ENCODE peak calls at places on chromosome 20, in nine cellular contexts. P is H7; Y is breast epithelium; T is CD4-positive, CD25-positive, alpha-beta regulatory T cell; H is CD8-positive, alpha-beta memory T cell; D is right cardiac atrium; L is heart left ventricle; E is kidney epithelial cell; V is BJ. F is an unnamed sample.

GRCh38 chr20:50824137-50824536 is 29.3 kb downstream of the BCAS4 start:
- DNase-seq in P (no peak), Y (peak; percentile 76), T (no peak), H (no peak), D (peak; percentile 69), L (no peak), E (no peak), V (peak; percentile 64), F (peak; percentile 92)

GRCh38 chr20:1150218-1150617 is 31.8 kb downstream of the PSMF1 start:
- DNase-seq in P (no peak), Y (no peak), T (no peak), H (no peak), D (no peak), L (no peak), E (no peak), V (no peak), F (no peak)

GRCh38 chr20:63061701-63062100 is 54.9 kb upstream of the BHLHE23 start:
- DNase-seq in P (no peak), Y (no peak), T (no peak), H (no peak), D (no peak), L (peak; percentile 28), E (no peak), V (no peak), F (no peak)

GRCh38 chr20:59413326-59413865 is 113.0 kb downstream of the EDN3 start:
- DNase-seq in P (no peak), Y (no peak), T (no peak), H (no peak), D (no peak), L (no peak), E (no peak), V (no peak), F (no peak)

GRCh38 chr20:51140671-51141070 is 117.8 kb upstream of the KCNG1 start:
- DNase-seq in P (no peak), Y (no peak), T (no peak), H (no peak), D (no peak), L (no peak), E (no peak), V (no peak), F (no peak)

GRCh38 chr20:52923123-52923543 is 49.0 kb upstream of the TSHZ2 start:
- DNase-seq in P (peak; percentile 5), Y (no peak), T (no peak), H (no peak), D (no peak), L (no peak), E (peak; percentile 99), V (peak; percentile 50), F (no peak)

GRCh38 chr20:63254536-63255384 is 497 bp upstream of the NKAIN4 start:
- DNase-seq in P (peak; percentile 94), Y (no peak), T (no peak), H (no peak), D (no peak), L (no peak), E (no peak), V (no peak), F (no peak)

GRCh38 chr20:32585011-32585518 is at the start of gene NOL4L:
- DNase-seq in P (peak; percentile 90), Y (no peak), T (peak; percentile 24), H (peak; percentile 25), D (peak; percentile 74), L (no peak), E (no peak), V (no peak), F (no peak)

GRCh38 chr20:45629496-45630100 is at the start of gene WFDC10A:
- DNase-seq in P (peak; percentile 67), Y (no peak), T (no peak), H (no peak), D (no peak), L (no peak), E (peak; percentile 16), V (no peak), F (no peak)

GRCh38 chr20:38961530-38962043 is 557 bp upstream of the DHX35 start:
- DNase-seq in P (peak; percentile 59), Y (no peak), T (no peak), H (no peak), D (no peak), L (no peak), E (no peak), V (no peak), F (no peak)

GRCh38 chr20:38965264-38965663 is 3.1 kb downstream of the DHX35 start:
- DNase-seq in P (no peak), Y (no peak), T (no peak), H (no peak), D (no peak), L (no peak), E (no peak), V (no peak), F (no peak)

GRCh38 chr20:38962044-38962897 is at the start of gene DHX35:
- DNase-seq in P (peak; percentile 100), Y (peak; percentile 96), T (peak; percentile 98), H (peak; percentile 98), D (peak; percentile 99), L (peak; percentile 99), E (peak; percentile 75), V (peak; percentile 73), F (peak; percentile 99)

GRCh38 chr20:38962898-38963484 is 847 bp downstream of the DHX35 start:
- DNase-seq in P (no peak), Y (no peak), T (no peak), H (no peak), D (no peak), L (no peak), E (no peak), V (no peak), F (no peak)

GRCh38 chr20:38963745-38964144 is 1.6 kb downstream of the DHX35 start:
- DNase-seq in P (no peak), Y (no peak), T (no peak), H (no peak), D (no peak), L (no peak), E (no peak), V (no peak), F (no peak)
- H3K4me3 ChIP-seq in P (no peak overlapping the region), Y (no peak overlapping the region), T (no peak overlapping the region), H (no peak overlapping the region), D (no peak overlapping the region), L (no peak overlapping the region), E (no peak overlapping the region), V (no peak overlapping the region), F (no peak overlapping the region)

GRCh38 chr20:21618697-21619421 is 86.6 kb upstream of the PAX1 start:
- DNase-seq in P (no peak), Y (no peak), T (no peak), H (no peak), D (no peak), L (no peak), E (no peak), V (no peak), F (no peak)

GRCh38 chr20:21622097-21622496 is 83.4 kb upstream of the PAX1 start:
- DNase-seq in P (no peak), Y (peak; percentile 33), T (no peak), H (no peak), D (no peak), L (no peak), E (no peak), V (no peak), F (no peak)

GRCh38 chr20:21623781-21624094 is 81.7 kb upstream of the PAX1 start:
- DNase-seq in P (no peak), Y (no peak), T (no peak), H (no peak), D (no peak), L (no peak), E (no peak), V (no peak), F (no peak)

GRCh38 chr20:21628800-21629199 is 76.7 kb upstream of the PAX1 start:
- DNase-seq in P (no peak), Y (no peak), T (no peak), H (no peak), D (no peak), L (no peak), E (no peak), V (no peak), F (no peak)

GRCh38 chr20:21623074-21623780 is 82.2 kb upstream of the PAX1 start:
- DNase-seq in P (no peak), Y (no peak), T (no peak), H (no peak), D (no peak), L (no peak), E (no peak), V (no peak), F (no peak)
- H3K4me3 ChIP-seq in P (no peak overlapping the region), Y (no peak overlapping the region), T (no peak overlapping the region), H (no peak overlapping the region), D (no peak overlapping the region), L (no peak overlapping the region), E (no peak overlapping the region), V (no peak overlapping the region), F (no peak overlapping the region)

GRCh38 chr20:7841291-7841966 is 98.8 kb downstream of the HAO1 start:
- DNase-seq in P (no peak), Y (no peak), T (no peak), H (no peak), D (no peak), L (no peak), E (peak; percentile 73), V (no peak), F (no peak)

GRCh38 chr20:7843613-7844012 is 96.6 kb downstream of the HAO1 start:
- DNase-seq in P (no peak), Y (no peak), T (no peak), H (no peak), D (peak; percentile 30), L (no peak), E (no peak), V (no peak), F (no peak)

GRCh38 chr20:7836076-7836475 is 104.2 kb downstream of the HAO1 start:
- DNase-seq in P (no peak), Y (no peak), T (no peak), H (no peak), D (no peak), L (no peak), E (no peak), V (no peak), F (no peak)

DNA sequence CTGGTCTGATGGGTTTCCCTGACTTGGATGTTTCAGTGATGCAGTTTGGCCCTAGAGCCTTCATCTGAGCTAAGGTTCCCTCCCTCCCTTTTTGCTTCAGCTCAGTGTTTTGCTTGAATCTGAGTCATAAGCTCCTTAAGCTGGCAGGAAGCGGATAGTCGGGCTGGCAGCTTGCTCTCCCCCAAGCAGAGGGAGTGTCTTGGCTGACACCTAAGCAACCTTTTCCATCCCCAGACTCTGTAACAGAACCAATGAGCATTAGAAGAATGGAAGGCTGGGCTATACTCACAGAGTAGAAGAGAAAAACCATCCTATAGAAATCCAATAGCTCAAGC is 98.3 kb downstream of the HAO1 start:
- DNase-seq in P (no peak), Y (no peak), T (no peak), H (no peak), D (peak; percentile 67), L (no peak), E (peak; percentile 86), V (peak; percentile 29), F (peak; percentile 77)
- H3K4me3 ChIP-seq in P (no peak overlapping the region), Y (no peak overlapping the region), T (no peak overlapping the region), H (no peak overlapping the region), D (no peak overlapping the region), L (no peak overlapping the region), E (no peak overlapping the region), V (no peak overlapping the region), F (no peak overlapping the region)

DNA sequence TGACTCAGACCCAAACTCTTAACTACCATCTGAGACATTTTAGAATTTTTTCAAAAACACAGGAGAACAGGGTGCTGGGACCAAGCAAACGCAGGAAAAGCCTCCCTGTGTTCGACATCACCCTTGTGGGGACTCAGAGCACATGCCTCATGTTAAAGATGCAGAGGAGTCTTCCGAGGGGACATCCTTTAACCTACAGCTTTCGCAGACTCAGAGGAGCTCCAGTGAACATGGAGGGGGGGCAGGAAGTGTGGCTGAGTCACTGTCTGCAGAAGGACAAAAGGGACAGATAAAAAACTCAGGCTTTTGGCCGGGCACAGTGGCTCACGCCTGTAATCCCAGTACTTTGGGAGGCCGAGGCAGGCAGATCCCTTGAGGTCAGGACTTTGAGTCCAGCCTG is 15.1 kb downstream of the BMP7 start:
- DNase-seq in P (no peak), Y (no peak), T (no peak), H (no peak), D (no peak), L (no peak), E (no peak), V (no peak), F (no peak)
- H3K4me3 ChIP-seq in P (no peak overlapping the region), Y (no peak overlapping the region), T (no peak overlapping the region), H (no peak overlapping the region), D (no peak overlapping the region), L (no peak overlapping the region), E (no peak overlapping the region), V (no peak overlapping the region), F (no peak overlapping the region)

F was measured in aorta.